ENCODE peak calls at places on chromosomes 16 and 17, in four cellular contexts. X is fibroblast of lung; H is CD8-positive, alpha-beta T cell; L is DND-41. F is an unnamed sample.
A peak's percentile ranks its signal among the peaks of the same experiment; 100 is the strongest.

GRCh38 chr16:25827709-25828108 is 135.9 kb downstream of the HS3ST4 start:
- DNase-seq in X (no peak), H (no peak), L (no peak), F (no peak)

GRCh38 chr17:2075336-2076056 is 20.6 kb downstream of the HIC1 start:
- DNase-seq in X (peak; percentile 69), H (no peak), L (no peak), F (no peak)

GRCh38 chr16:67199011-67199807 is at the start of gene ELMO3:
- DNase-seq in X (no peak), H (no peak), L (no peak), F (peak; percentile 69)

GRCh38 chr17:32265192-32265895 is at the start of gene RHBDL3:
- DNase-seq in X (no peak), H (no peak), L (no peak), F (peak; percentile 75)

GRCh38 chr17:56808503-56808902 is 25.2 kb downstream of the C17orf67 start:
- DNase-seq in X (no peak), H (no peak), L (no peak), F (no peak)

GRCh38 chr17:70310251-70310672 is 140.9 kb downstream of the KCNJ2 start:
- DNase-seq in X (no peak), H (no peak), L (no peak), F (no peak)

GRCh38 chr17:13843862-13844640 is 225.3 kb upstream of the COX10 start:
- DNase-seq in X (no peak), H (no peak), L (no peak), F (no peak)

GRCh38 chr17:8873801-8874715 is 6.6 kb upstream of the PIK3R6 start:
- DNase-seq in X (no peak), H (no peak), L (no peak), F (no peak)

GRCh38 chr17:36151891-36152638 is 24.4 kb downstream of the TBC1D3B start:
- DNase-seq in X (no peak), H (no peak), L (no peak), F (no peak)

GRCh38 chr16:86991679-86992078 is 325.5 kb downstream of the C16orf95 start:
- DNase-seq in X (peak; percentile 38), H (no peak), L (no peak), F (no peak)

GRCh38 chr17:75891022-75891604 is 5.6 kb downstream of the TRIM65 start:
- DNase-seq in X (no peak), H (no peak), L (no peak), F (no peak)

GRCh38 chr16:28063047-28063521 is 430 bp downstream of the GSG1L start:
- DNase-seq in X (no peak), H (no peak), L (no peak), F (no peak)

GRCh38 chr17:72697602-72698146 is 394.8 kb downstream of the SLC39A11 start:
- DNase-seq in X (no peak), H (no peak), L (no peak), F (no peak)

GRCh38 chr17:35116845-35117244 is 2.8 kb downstream of the RAD51D start:
- DNase-seq in X (no peak), H (no peak), L (no peak), F (no peak)

GRCh38 chr16:77197747-77198146 is 1.5 kb upstream of the SYCE1L start:
- DNase-seq in X (no peak), H (no peak), L (no peak), F (no peak)

GRCh38 chr17:75394332-75394918 is 11.1 kb downstream of the GRB2 start:
- DNase-seq in X (no peak), H (no peak), L (no peak), F (no peak)

DNA sequence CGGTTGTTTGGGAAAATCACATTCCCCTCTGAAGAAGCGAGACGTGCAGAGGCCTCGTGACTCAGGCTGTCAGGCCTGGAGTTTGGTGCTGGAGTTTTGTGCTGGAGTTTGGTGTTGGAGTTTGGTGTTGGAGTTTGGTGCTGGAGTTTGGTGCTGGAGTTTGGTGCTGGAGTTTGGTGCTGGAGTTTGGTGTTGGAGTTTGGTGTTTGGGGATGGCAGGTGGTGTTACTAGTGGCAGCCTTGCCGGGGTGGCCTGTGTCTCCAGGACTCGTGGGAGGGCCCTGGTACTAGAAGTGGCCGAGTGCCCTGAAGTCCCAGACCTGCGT is 12.6 kb downstream of the TBC1D24 start:
- DNase-seq in X (no peak), H (no peak), L (no peak), F (no peak)
- H3K4me1 ChIP-seq in X (peaks cover 12% of the 10 kb centered on the region), H (peaks cover 18% of the 10 kb centered on the region), L (no peaks in the 10 kb centered on the region), F (peaks cover 56% of the 10 kb centered on the region)

GRCh38 chr16:53509906-53510703 is 7.1 kb upstream of the AKTIP start:
- DNase-seq in X (peak; percentile 71), H (no peak), L (peak; percentile 60), F (peak; percentile 73)
- H3K4me3 ChIP-seq in X (no peak overlapping the region), H (peak overlapping the region; percentile 41), L (no peak overlapping the region), F (no peak overlapping the region)

DNA sequence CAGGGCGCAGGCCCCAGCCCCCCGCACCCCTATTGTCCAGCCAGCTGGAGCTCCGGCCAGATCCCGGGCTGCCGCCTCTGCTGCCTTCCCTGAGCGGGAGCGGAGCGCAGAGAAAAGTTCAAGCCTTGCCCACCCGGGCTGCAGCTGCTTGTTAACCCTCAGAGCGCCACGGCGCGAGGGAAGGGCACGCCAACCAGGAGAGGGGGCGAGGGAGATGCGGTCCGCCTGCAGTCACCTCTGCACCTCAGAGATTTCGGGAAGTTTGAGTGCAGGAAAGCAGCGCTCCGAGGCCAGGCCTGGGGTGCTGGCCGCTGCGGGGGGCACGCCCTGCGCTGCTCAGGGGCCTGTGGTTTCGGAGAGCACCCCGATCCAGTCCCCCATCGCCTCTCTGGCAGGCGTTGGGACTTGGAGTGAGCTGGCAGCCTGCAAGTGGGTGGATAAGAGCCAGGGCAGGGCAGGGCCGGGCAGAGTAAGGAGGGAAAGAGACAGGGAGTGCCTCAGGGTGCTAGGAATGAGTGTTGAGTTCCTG is 1.1 kb downstream of the CDH13 start:
- DNase-seq in X (no peak), H (no peak), L (no peak), F (peak; percentile 73)
- H3K27me3 ChIP-seq in X (no peaks in the 10 kb centered on the region), H (no peaks in the 10 kb centered on the region), L (peaks cover 7% of the 10 kb centered on the region), F (peaks cover 68% of the 10 kb centered on the region)

DNA sequence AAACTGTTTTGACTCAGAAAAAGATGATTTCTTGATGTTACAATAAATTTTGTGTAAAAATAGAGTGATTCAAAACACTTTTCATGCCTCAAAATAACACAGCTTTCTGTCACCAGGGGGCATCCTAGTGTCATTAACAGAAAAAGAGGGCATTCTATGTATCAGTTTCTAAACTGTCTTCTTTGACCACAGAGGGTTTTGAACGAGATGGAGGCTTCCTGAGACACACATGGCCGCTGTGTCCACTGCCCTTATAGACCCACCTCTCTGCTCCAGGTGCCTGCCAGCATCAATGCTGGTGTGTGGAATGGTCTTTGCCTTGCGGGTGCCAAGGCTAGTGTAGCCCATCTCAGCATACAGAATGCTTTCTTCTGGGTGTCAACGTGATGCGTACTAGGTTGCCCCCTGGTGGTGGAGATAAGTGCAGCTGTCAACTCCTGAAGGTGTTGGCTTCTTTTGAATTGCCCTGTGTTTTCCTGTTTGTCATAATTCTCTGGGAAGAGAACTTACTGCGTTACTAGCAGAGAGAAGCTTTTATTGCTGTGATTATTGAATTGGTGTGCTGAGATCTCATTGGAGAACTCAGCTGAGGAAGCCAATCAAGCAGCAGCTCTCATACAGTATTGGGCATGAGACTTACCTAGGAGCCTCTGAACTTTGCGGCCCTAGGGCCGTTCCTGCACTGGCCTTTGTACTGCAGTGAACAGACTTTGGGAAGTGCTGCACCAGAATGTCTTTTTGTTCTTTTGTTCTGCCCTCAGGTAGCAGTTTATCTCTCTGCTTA is 38.6 kb downstream of the USP10 start:
- DNase-seq in X (peak; percentile 79), H (peak; percentile 44), L (peak; percentile 75), F (peak; percentile 73)
- H3K4me1 ChIP-seq in X (peaks cover 29% of the 10 kb centered on the region), H (peaks cover 23% of the 10 kb centered on the region), L (no peaks in the 10 kb centered on the region), F (peaks cover 23% of the 10 kb centered on the region)

DNA sequence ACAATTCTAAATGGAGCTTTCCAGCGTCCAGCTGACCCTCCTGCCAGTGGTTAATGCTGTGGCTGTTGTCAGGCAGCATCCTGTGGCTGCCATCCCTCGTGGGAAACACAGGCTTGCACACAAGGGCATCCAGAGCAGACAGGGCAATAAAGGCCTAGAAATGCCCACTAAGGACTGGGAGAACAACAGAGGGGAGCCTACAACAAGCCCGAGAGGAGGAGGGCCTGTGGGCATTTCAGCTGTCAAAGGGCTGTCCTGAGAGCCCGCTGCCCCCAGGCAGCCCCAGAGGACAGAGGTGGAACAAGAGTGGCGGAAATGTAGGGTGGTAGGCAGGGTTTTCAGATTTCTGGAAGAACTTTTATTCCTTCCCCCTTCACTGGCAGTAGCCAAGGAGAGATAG is 81.1 kb downstream of the TNRC6C start:
- DNase-seq in X (no peak), H (no peak), L (no peak), F (no peak)
- H3K4me3 ChIP-seq in X (no peak overlapping the region), H (no peak overlapping the region), L (no peak overlapping the region), F (no peak overlapping the region)

GRCh38 chr17:38702166-38702899 is 2.7 kb upstream of the MLLT6 start:
- DNase-seq in X (peak; percentile 82), H (peak; percentile 58), L (peak; percentile 89), F (peak; percentile 96)

GRCh38 chr17:38704645-38705522 is at the start of gene MLLT6:
- DNase-seq in X (peak; percentile 78), H (peak; percentile 67), L (peak; percentile 83), F (peak; percentile 92)

GRCh38 chr17:38702900-38703741 is 2.0 kb upstream of the MLLT6 start:
- DNase-seq in X (no peak), H (no peak), L (peak; percentile 41), F (peak; percentile 53)

GRCh38 chr17:38705523-38705802 is 390 bp downstream of the MLLT6 start:
- DNase-seq in X (no peak), H (no peak), L (no peak), F (no peak)

DNA sequence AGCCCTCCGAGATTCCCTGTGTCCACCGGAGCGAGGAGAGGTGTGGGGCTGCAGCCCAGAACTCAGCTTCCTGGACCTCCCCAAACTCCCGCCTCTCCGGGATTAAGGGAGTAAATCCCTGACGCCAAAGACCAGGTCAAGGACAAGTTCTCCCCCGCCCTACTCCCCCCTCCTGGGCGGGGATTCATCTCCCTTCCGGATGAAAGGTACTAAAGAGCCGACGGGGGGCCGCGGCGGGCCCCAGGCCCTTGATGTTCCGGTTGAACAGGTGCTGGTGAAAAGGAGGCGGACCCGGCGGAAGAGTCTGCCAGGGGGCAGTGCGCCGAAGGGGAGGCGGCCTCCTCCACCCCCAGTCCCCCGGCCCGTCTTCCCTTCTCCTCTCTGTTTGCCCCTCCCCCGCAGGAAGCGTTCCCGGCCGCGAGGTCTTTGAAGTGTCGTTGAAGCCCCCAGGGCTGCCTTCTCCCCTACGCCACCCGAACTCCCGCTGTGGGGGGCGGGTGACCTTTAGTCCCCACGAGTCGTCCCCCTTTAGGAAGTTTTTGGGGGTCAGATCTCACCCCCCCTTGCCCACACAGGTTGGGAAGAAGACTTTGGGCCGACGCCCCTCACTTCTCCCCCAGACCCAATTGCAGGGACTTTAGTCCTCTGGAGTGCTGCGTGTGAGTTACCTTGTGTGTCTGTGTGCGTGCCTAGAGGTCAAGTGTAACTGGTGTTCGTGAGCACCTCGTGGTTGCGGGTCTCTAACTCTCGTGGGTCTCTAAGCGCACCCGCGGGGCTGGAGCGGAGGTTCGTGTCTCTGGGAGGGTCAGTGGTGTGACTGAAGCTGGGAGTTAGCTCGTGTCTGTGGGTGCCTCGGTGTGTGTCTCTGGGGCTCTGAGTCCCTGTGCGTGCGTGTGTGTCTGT is 1.1 kb upstream of the MLLT6 start:
- DNase-seq in X (no peak), H (peak; percentile 34), L (peak; percentile 98), F (peak; percentile 90)
- H3K27me3 ChIP-seq in X (no peaks in the 10 kb centered on the region), H (no peaks in the 10 kb centered on the region), L (no peaks in the 10 kb centered on the region), F (no peaks in the 10 kb centered on the region)